ENCODE peak calls at places on chromosomes 1 and 21, in nine cellular contexts. C is body of pancreas, K is sigmoid colon, O is GM12891, G is esophagus squamous epithelium, X is heart left ventricle, R is GM12892, Y is K562, M is endothelial cell of umbilical vein. F is an unnamed sample.
A peak's percentile ranks its signal among the peaks of the same experiment; 100 is the strongest.

GRCh38 chr1:176691251-176692228 is 228.6 kb downstream of the PAPPA2 start:
- DNase-seq in C (peak; percentile 81), K (peak; percentile 69), O (no peak), G (no peak), X (peak; percentile 58), R (peak; percentile 8), Y (peak; percentile 58), M (peak; percentile 3), F (peak; percentile 15)

GRCh38 chr1:152884966-152885624 is 7.0 kb downstream of the SMCP start:
- DNase-seq in C (no peak), K (no peak), O (no peak), G (no peak), X (no peak), R (no peak), Y (no peak), M (no peak), F (no peak)

GRCh38 chr1:84073266-84073665 is 70.8 kb upstream of the PRKACB start:
- DNase-seq in C (no peak), K (no peak), O (no peak), G (no peak), X (no peak), R (no peak), Y (no peak), M (no peak), F (no peak)

GRCh38 chr1:246005067-246005466 is 502.0 kb downstream of the SMYD3 start:
- DNase-seq in C (no peak), K (no peak), O (no peak), G (no peak), X (no peak), R (no peak), Y (no peak), M (no peak), F (peak; percentile 38)

GRCh38 chr1:144101397-144102050 is 129.7 kb upstream of the FAM72C start:
- DNase-seq in C (peak; percentile 11), K (peak; percentile 77), O (peak; percentile 2), G (no peak), X (peak; percentile 34), R (peak; percentile 2), Y (no peak), M (peak; percentile 1), F (no peak)

GRCh38 chr1:30312226-30312625 is 411.2 kb downstream of the MATN1 start:
- DNase-seq in C (no peak), K (peak; percentile 52), O (no peak), G (no peak), X (no peak), R (no peak), Y (no peak), M (no peak), F (no peak)

GRCh38 chr1:53683986-53684740 is 54.8 kb downstream of the GLIS1 start:
- DNase-seq in C (no peak), K (no peak), O (no peak), G (no peak), X (no peak), R (no peak), Y (no peak), M (no peak), F (no peak)

GRCh38 chr1:206442101-206442500 is 28.2 kb upstream of the IKBKE start:
- DNase-seq in C (no peak), K (no peak), O (no peak), G (no peak), X (no peak), R (no peak), Y (peak; percentile 43), M (no peak), F (peak; percentile 68)

GRCh38 chr21:45295576-45296365 is 8.1 kb upstream of the POFUT2 start:
- DNase-seq in C (no peak), K (peak; percentile 90), O (no peak), G (no peak), X (no peak), R (no peak), Y (no peak), M (no peak), F (peak; percentile 92)

GRCh38 chr1:101264699-101265098 is 27.9 kb downstream of the S1PR1 start:
- DNase-seq in C (peak; percentile 6), K (no peak), O (no peak), G (no peak), X (peak; percentile 43), R (no peak), Y (no peak), M (peak; percentile 73), F (no peak)

GRCh38 chr1:29249170-29249691 is 12.9 kb downstream of the PTPRU start:
- DNase-seq in C (no peak), K (no peak), O (no peak), G (no peak), X (no peak), R (no peak), Y (peak; percentile 47), M (no peak), F (no peak)

GRCh38 chr1:45722809-45723208 is 27.6 kb downstream of the IPP start:
- DNase-seq in C (no peak), K (no peak), O (no peak), G (no peak), X (no peak), R (no peak), Y (no peak), M (no peak), F (no peak)

GRCh38 chr21:34215911-34216310 is 142.5 kb downstream of the MRPS6 start:
- DNase-seq in C (no peak), K (no peak), O (no peak), G (no peak), X (no peak), R (no peak), Y (no peak), M (no peak), F (no peak)

GRCh38 chr21:16954787-16955186 is 558.1 kb upstream of the CXADR start:
- DNase-seq in C (no peak), K (no peak), O (no peak), G (no peak), X (no peak), R (no peak), Y (no peak), M (no peak), F (no peak)

DNA sequence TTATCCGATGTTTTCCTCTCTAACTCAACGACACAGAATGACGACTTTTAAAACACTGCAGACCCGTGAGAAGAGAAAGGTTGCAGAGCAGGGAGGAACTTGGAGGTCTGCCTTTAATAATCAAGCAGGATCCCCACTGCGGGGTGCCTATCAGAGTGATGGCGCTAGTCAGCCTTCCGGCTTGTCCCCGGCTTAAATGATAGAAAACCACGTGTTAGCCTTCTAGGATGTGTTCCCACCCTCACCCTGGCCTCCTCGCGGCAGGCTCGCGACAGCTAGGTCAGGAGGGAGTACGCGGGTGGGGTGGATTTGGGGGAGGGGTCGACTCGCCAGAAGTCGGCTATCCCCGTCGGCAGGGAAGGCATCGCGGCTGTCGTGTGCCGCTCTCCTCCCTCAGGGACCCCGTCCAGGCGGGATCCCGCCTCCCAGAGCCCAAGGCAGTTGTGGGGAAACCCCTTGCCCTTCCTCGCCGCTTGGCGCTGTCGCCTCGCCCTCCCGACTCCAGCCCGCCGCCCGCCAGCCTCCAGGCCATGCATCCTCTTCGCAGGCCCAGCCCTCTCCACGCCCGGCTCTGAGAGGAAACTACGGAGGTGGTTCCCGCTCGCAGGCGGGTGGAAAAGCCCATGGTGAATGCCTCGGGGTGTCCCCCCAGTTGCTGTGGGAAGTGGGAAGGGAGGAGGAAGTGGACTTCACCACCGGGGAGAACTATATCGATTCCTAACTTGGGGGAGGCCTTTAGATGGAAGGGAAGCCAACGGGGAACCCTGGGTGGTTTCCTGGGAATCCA is 1.1 kb upstream of the SMG7 start:
- DNase-seq in C (peak; percentile 74), K (peak; percentile 86), O (peak; percentile 30), G (peak; percentile 47), X (peak; percentile 83), R (peak; percentile 32), Y (peak; percentile 66), M (peak; percentile 78), F (peak; percentile 43)
- TF ChIP-seq POLR2A in C (peak; percentile 36), K (peak; percentile 15), O (peak; percentile 74), G (no peak), X (no peak), R (peak; percentile 75), Y (peak; percentile 67), M (no peak), F (peak; percentile 63)

DNA sequence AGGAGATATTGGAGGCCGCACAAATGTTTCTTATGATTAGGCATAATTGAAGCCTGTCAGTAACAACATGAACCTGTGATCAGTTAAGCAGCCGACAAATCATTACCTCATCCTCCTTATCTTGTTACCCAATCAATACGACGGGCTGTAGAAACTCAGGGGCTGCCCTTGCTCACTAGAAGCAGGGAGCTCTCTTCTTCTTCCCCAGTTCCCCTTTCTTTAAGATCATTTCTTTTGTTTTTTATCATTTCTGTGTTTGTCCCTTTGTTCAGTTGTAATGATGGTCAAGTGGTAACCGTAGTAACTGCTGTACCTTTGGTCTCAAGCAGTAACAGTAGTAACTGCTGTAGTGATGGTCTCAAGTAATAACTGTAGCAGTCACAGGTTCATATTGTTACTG is 13.8 kb upstream of the FCGR2A start:
- DNase-seq in C (no peak), K (no peak), O (no peak), G (no peak), X (no peak), R (no peak), Y (no peak), M (no peak), F (no peak)
- TF ChIP-seq POLR2A in C (no peak), K (no peak), O (no peak), G (no peak), X (no peak), R (no peak), Y (no peak), M (no peak), F (no peak)

DNA sequence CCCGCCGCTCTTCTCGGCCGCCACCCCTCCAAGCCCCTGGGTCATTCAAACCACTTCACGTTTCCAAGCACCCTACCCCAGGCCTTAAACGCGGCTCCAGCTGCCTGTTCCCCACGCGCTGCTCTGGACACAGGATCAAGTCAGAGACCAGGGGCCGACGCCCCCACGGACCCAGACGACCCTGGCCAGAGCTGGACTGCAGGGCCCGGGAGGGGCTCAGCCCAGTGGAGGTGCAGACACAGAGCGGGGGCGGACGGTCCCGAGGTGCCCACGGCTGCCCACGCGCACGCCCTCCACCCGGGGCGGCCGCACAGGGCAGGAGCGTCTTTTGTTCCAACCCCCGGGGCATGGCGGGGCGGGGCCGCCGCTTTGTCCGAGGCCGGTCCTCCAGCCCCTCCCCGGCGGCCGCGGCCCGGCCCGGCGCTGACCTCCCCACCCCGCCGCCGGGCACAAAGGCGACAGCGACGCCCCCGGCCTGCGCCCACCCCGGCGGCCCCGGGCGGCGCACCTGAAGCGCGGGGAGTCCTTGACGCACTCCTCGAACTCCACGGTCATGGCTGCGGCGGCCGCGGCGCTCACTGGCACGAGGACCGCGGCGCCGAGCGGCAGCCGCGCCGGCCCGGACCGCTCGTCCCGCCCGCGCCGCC is 346 bp downstream of the ACAP3 start:
- DNase-seq in C (peak; percentile 36), K (no peak), O (no peak), G (no peak), X (peak; percentile 72), R (no peak), Y (peak; percentile 64), M (peak; percentile 16), F (no peak)
- TF ChIP-seq POLR2A in C (no peak), K (no peak), O (no peak), G (no peak), X (peak; percentile 4), R (no peak), Y (no peak), M (peak; percentile 21), F (peak; percentile 38)

DNA sequence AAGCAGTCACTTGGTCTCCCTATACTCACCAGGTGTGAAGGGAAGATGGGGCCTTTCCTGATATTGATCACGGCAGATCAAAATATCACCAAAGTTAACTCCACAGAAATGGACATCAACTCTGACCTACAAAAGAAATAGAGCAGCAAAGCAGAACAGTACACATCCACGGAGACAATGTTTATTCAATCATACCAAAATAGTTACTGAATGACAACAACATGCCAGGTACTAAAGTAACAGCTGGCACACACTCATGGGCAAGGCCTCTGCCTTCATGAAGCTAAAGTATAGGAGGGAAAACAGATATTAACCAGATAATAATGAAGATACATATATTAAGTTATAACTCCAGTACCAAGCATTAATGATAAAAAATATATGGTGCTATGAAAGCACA is 59.2 kb upstream of the RASAL2 start:
- DNase-seq in C (no peak), K (no peak), O (no peak), G (no peak), X (no peak), R (no peak), Y (no peak), M (no peak), F (no peak)
- TF ChIP-seq POLR2A in C (no peak), K (no peak), O (no peak), G (no peak), X (no peak), R (no peak), Y (no peak), M (no peak), F (no peak)